ENCODE peak calls at places on chromosomes 11 and 22, in seven cellular contexts. K is esophagus squamous epithelium, T is endodermal cell, G is cardiac muscle cell, W is stomach, Q is pancreas, A is transverse colon. O is an unnamed sample. For H3K9me3, the result is how much of the 10 kb centered on the place peaks cover.

GRCh38 chr11:131491503-131491902 is 121.1 kb downstream of the NTM start:
- DNase-seq in T (no peak), G (no peak), A (no peak), W (no peak), K (no peak), Q (no peak), O (no peak)

GRCh38 chr22:41288245-41288946 is 2.4 kb upstream of the RANGAP1 start:
- DNase-seq in A (peak), Q (peak), W (peak), T (peak), G (peak), K (no peak), O (no peak)

GRCh38 chr11:117230286-117230961 is 1.4 kb downstream of the PCSK7 start:
- DNase-seq in Q (no peak), T (no peak), W (no peak), A (no peak), G (no peak), K (no peak), O (no peak)

GRCh38 chr22:36253523-36254490 is 874 bp downstream of the APOL1 start:
- DNase-seq in W (peak), G (no peak), K (no peak), A (peak), T (no peak), Q (no peak), O (no peak)

GRCh38 chr11:73203790-73204189 is 14.3 kb upstream of the P2RY2 start:
- DNase-seq in G (no peak), W (no peak), K (no peak), Q (no peak), A (peak), T (peak), O (no peak)

GRCh38 chr22:28909375-28909774 is 26.0 kb downstream of the ZNRF3 start:
- DNase-seq in G (no peak), A (no peak), W (no peak), K (no peak), T (no peak), Q (no peak), O (no peak)

GRCh38 chr22:50171965-50172421 is 1.5 kb downstream of the PANX2 start:
- DNase-seq in G (no peak), K (no peak), A (no peak), Q (no peak), T (no peak), W (no peak), O (no peak)

GRCh38 chr11:10701982-10702381 is 8.4 kb upstream of the IRAG1 start:
- DNase-seq in K (no peak), A (no peak), T (no peak), W (no peak), G (no peak), Q (no peak), O (no peak)

GRCh38 chr11:103877221-103877620 is 159.2 kb upstream of the DDI1 start:
- DNase-seq in A (no peak), W (no peak), T (no peak), K (no peak), G (no peak), Q (no peak), O (no peak)

GRCh38 chr11:70522613-70523311 is 124.4 kb downstream of the CTTN start:
- DNase-seq in K (no peak), T (no peak), G (no peak), Q (no peak), A (peak), W (peak), O (no peak)

GRCh38 chr11:116725434-116726221 is 47.2 kb downstream of the BUD13 start:
- DNase-seq in Q (no peak), G (no peak), T (no peak), W (no peak), K (no peak), A (no peak), O (no peak)

GRCh38 chr11:2914475-2915195 is 14.6 kb downstream of the PHLDA2 start:
- DNase-seq in T (no peak), K (no peak), W (peak), A (no peak), G (peak), Q (no peak), O (peak)

GRCh38 chr11:2913029-2913431 is 16.2 kb downstream of the PHLDA2 start:
- DNase-seq in Q (peak), T (peak), W (no peak), G (no peak), A (no peak), K (no peak), O (no peak)

GRCh38 chr22:24400726-24401596 is 26.4 kb upstream of the ADORA2A start:
- DNase-seq in W (no peak), T (no peak), K (no peak), G (no peak), Q (no peak), A (no peak), O (peak)

GRCh38 chr22:38792833-38793232 is 1.1 kb downstream of the DNAL4 start:
- DNase-seq in Q (no peak), G (no peak), T (no peak), W (no peak), A (no peak), K (no peak), O (no peak)

GRCh38 chr11:27440090-27440489 is 32.5 kb downstream of the LGR4 start:
- DNase-seq in T (no peak), Q (no peak), A (no peak), G (no peak), W (no peak), K (no peak), O (no peak)

GRCh38 chr11:66069715-66070603 is at the start of gene PACS1:
- DNase-seq in A (peak), Q (peak), W (peak), G (peak), K (no peak), T (peak), O (peak)

GRCh38 chr22:22026157-22026831 is 43.7 kb upstream of the TOP3B start:
- DNase-seq in W (no peak), G (no peak), T (no peak), K (no peak), A (no peak), Q (no peak), O (no peak)

GRCh38 chr11:65429724-65430405 is 7.3 kb downstream of the NEAT1 start:
- DNase-seq in G (no peak), W (peak), T (peak), K (no peak), A (peak), Q (peak), O (peak)

GRCh38 chr22:37018815-37019308 is 385 bp downstream of the TST start:
- DNase-seq in A (peak), Q (peak), W (peak), G (peak), T (peak), K (no peak), O (peak)

GRCh38 chr22:29689872-29690213 is 30.0 kb upstream of the CABP7 start:
- DNase-seq in G (peak), W (peak), Q (peak), T (peak), A (peak), K (no peak), O (peak)

GRCh38 chr11:23769214-23769613 is 727.6 kb upstream of the LUZP2 start:
- DNase-seq in T (no peak), Q (no peak), W (no peak), G (no peak), K (no peak), A (no peak), O (no peak)
- H3K9me3 ChIP-seq in T (half or more), Q (under half), W (under half), G (under half), K (under half), A (under half), O (under half)

GRCh38 chr11:14218728-14219127 is 140.3 kb downstream of the RRAS2 start:
- DNase-seq in G (no peak), A (no peak), K (no peak), Q (no peak), T (no peak), W (no peak), O (no peak)
- TF ChIP-seq CTCF in G (no peak), A (no peak), K (no peak), Q (no peak), T (no peak), W (no peak), O (no peak)

DNA sequence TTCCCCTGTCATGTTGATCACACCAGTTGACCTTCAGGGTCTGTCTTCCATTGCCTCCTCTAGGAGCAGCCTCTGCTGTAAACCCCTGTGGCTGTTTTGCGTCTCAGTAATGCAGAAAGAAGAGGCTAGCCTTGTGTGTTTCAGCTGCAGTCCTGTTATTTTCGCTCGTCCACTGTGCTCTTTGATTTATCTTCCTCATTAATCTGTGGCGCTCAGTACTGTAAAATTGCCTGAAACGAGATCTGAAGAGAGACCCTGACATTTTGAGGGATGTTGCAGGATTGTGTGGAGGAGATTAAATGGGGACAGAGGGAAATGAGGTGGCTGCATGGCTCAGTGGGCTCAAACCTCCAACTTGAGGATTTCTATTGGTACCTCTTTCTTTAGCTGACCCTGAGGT is 163.7 kb downstream of the DBX1 start:
- DNase-seq in W (no peak), G (no peak), K (no peak), Q (no peak), A (no peak), T (no peak), O (no peak)
- H3K27ac ChIP-seq in W (no peak), G (peak), K (no peak), Q (no peak), A (no peak), T (no peak), O (no peak)

GRCh38 chr11:97740783-97741151 is 1280.0 kb upstream of the CNTN5 start:
- DNase-seq in K (no peak), Q (no peak), A (no peak), G (no peak), T (no peak), W (no peak), O (no peak)

GRCh38 chr11:97743205-97743742 is 1277.5 kb upstream of the CNTN5 start:
- DNase-seq in A (no peak), G (no peak), W (no peak), Q (no peak), T (no peak), K (no peak), O (no peak)

GRCh38 chr11:97745515-97746050 is 1275.2 kb upstream of the CNTN5 start:
- DNase-seq in G (no peak), K (no peak), T (no peak), W (no peak), Q (no peak), A (no peak), O (no peak)

GRCh38 chr11:97739892-97740782 is 1280.6 kb upstream of the CNTN5 start:
- DNase-seq in A (no peak), G (no peak), W (no peak), K (no peak), T (no peak), Q (no peak), O (no peak)

GRCh38 chr11:97742717-97743116 is 1278.0 kb upstream of the CNTN5 start:
- DNase-seq in G (no peak), T (no peak), W (no peak), A (no peak), K (no peak), Q (no peak), O (no peak)
- H3K9me3 ChIP-seq in G (under half), T (under half), W (under half), A (under half), K (under half), Q (under half), O (under half)

GRCh38 chr11:870127-870413 is 27.4 kb downstream of the TSPAN4 start:
- DNase-seq in A (no peak), G (no peak), W (no peak), T (no peak), K (no peak), Q (no peak), O (no peak)
- TF ChIP-seq CTCF in A (no peak), G (peak), W (no peak), T (peak), K (no peak), Q (no peak), O (no peak)

DNA sequence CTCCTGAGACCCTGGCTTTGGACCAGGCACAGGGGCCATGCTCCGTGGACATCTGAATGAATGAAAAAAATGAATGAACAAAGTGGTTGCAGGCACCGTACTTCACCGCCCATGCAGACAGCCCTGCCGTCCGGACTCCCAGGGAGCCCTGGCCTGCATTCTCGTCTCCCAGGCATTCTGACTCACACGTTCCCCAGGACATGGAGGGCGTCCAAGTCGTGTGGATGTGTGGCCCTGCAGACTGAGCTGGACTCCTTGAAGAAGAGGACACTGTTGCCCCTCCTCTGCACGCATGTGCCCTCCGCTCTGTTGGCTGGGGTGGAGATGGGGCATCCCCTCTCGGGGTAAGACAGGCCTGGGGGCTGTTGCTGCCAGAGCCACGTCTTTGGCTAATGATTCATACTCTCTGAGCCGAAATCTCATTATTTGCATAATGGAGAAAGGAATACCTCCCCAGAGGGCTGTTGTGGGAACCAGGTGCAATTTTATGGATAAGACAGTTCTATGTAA is 49.7 kb downstream of the RTL6 start:
- DNase-seq in G (no peak), Q (peak), K (no peak), T (peak), A (peak), W (peak), O (peak)
- H3K27ac ChIP-seq in G (no peak), Q (no peak), K (peak), T (peak), A (peak), W (no peak), O (no peak)

GRCh38 chr11:101127348-101127698 is 2.3 kb downstream of the PGR start:
- DNase-seq in T (peak), Q (peak), A (peak), W (no peak), G (peak), K (no peak), O (no peak)

GRCh38 chr11:101127699-101128570 is 1.7 kb downstream of the PGR start:
- DNase-seq in Q (peak), G (peak), T (peak), A (peak), W (peak), K (no peak), O (peak)

GRCh38 chr11:101129203-101129943 is at the start of gene PGR:
- DNase-seq in W (no peak), A (peak), T (peak), K (no peak), G (peak), Q (peak), O (peak)

GRCh38 chr11:101126551-101127347 is 2.9 kb downstream of the PGR start:
- DNase-seq in K (no peak), W (no peak), G (peak), Q (no peak), A (no peak), T (peak), O (peak)

DNA sequence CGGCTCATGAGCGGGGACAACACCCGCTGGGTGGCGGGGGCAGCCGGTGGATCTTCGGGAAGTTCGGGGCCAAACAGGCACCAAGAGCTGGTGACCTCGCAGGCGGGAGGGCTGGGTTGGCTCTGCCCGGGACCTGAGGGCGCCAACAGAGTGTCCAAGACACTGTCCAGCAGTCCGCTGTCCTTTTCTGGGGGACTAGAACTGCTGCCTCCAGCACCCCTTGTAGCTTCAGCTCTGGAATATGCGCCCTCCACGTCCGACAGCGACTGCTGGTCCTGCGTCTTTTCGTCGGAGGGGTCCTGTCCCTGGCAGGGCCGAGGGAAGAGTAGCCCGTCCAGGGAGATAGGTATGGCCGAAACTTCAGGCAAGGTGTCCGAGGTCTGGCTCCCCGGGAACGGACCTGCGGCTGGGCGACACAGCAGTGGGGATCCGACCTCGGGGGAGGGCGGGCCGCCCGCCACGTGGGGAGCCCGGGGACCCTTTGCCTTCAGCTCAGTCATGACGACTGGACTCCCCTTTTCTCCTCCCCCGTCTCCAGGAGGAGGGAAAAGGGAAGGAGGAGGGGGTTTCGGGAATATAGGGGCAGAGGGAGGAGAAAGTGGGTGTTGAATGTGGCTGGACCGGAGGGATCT is 926 bp downstream of the PGR start:
- DNase-seq in G (peak), W (no peak), T (no peak), K (no peak), A (no peak), Q (peak), O (peak)
- H3K9me3 ChIP-seq in G (under half), W (under half), T (under half), K (under half), A (under half), Q (under half), O (under half)

GRCh38 chr11:123020968-123021367 is 39.3 kb upstream of the BSX start:
- DNase-seq in T (peak), Q (no peak), W (no peak), G (peak), K (no peak), A (peak), O (no peak)
- TF ChIP-seq CTCF in T (peak), Q (peak), W (no peak), G (peak), K (peak), A (peak), O (peak)